ENCODE peak calls at places on chromosomes 16 and 17, in ten cellular contexts. H, W, N, A, L, Q, U, R, J and G are unnamed samples.

GRCh38 chr16:50684823-50685455 is 3.8 kb upstream of the SNX20 start:
- DNase-seq in R (no peak), H (no peak), U (no peak), A (no peak), J (no peak), N (no peak), W (no peak), Q (peak; percentile 54), L (no peak), G (no peak)

GRCh38 chr16:53775821-53776431 is 72.0 kb downstream of the FTO start:
- DNase-seq in Q (no peak), A (no peak), J (peak; percentile 85), N (peak; percentile 49), H (peak; percentile 69), W (no peak), U (no peak), L (peak; percentile 96), R (peak; percentile 8), G (no peak)

GRCh38 chr17:57422574-57423164 is 166.3 kb downstream of the MSI2 start:
- DNase-seq in R (no peak), N (no peak), Q (no peak), J (no peak), L (peak; percentile 78), A (no peak), W (no peak), H (no peak), U (no peak), G (no peak)

GRCh38 chr16:14301150-14302030 is 230.3 kb downstream of the MRTFB start:
- DNase-seq in U (peak; percentile 53), N (peak; percentile 43), W (peak; percentile 50), J (peak; percentile 7), R (peak; percentile 39), L (no peak), A (no peak), Q (no peak), H (peak; percentile 82), G (peak; percentile 44)

GRCh38 chr16:57462978-57463362 is 491 bp downstream of the POLR2C start:
- DNase-seq in W (no peak), L (no peak), A (no peak), Q (peak; percentile 26), R (no peak), J (no peak), H (no peak), U (no peak), N (no peak), G (no peak)

GRCh38 chr17:42530952-42531454 is 5.0 kb upstream of the NAGLU start:
- DNase-seq in H (no peak), L (no peak), R (peak; percentile 80), Q (no peak), J (no peak), N (peak; percentile 13), A (no peak), W (no peak), U (no peak), G (no peak)

GRCh38 chr16:84785843-84786538 is 33.8 kb upstream of the CRISPLD2 start:
- DNase-seq in H (no peak), U (no peak), W (no peak), Q (no peak), A (no peak), L (peak; percentile 59), R (peak; percentile 73), J (no peak), N (peak; percentile 83), G (no peak)

GRCh38 chr17:41382396-41382795 is 290 bp upstream of the KRT34 start:
- DNase-seq in U (no peak), R (no peak), N (no peak), A (no peak), H (no peak), Q (no peak), J (no peak), W (no peak), L (peak; percentile 83), G (no peak)

GRCh38 chr17:20935740-20936139 is 107.1 kb downstream of the USP22 start:
- DNase-seq in R (no peak), L (peak; percentile 90), U (no peak), J (peak; percentile 41), N (no peak), H (no peak), A (no peak), Q (no peak), W (no peak), G (no peak)

GRCh38 chr16:27446721-27447120 is 44.7 kb downstream of the IL21R start:
- DNase-seq in H (no peak), A (no peak), J (no peak), N (no peak), R (no peak), L (no peak), Q (peak; percentile 84), U (no peak), W (no peak), G (no peak)

GRCh38 chr17:3905017-3905486 is 11.2 kb downstream of the P2RX1 start:
- DNase-seq in R (no peak), A (no peak), L (no peak), U (no peak), H (no peak), N (no peak), Q (no peak), W (no peak), J (no peak), G (no peak)

GRCh38 chr17:43405861-43406260 is 7.1 kb downstream of the ARL4D start:
- DNase-seq in W (no peak), L (no peak), Q (no peak), H (no peak), N (no peak), A (no peak), J (no peak), R (no peak), U (no peak), G (no peak)

GRCh38 chr16:35724551-35724950 is 2265.1 kb downstream of the TP53TG3F start:
- DNase-seq in N (no peak), J (no peak), W (no peak), U (no peak), R (no peak), A (no peak), Q (no peak), L (no peak), H (no peak), G (no peak)

GRCh38 chr17:66842959-66843358 is 8.0 kb downstream of the CACNG5 start:
- DNase-seq in H (no peak), L (no peak), J (no peak), N (no peak), A (no peak), U (no peak), W (no peak), R (no peak), Q (no peak), G (no peak)

GRCh38 chr16:12600536-12601256 is 203.0 kb downstream of the CPPED1 start:
- DNase-seq in N (no peak), L (no peak), R (no peak), U (no peak), J (no peak), Q (no peak), H (no peak), A (no peak), W (no peak), G (no peak)

GRCh38 chr16:86949630-86950029 is 367.6 kb downstream of the C16orf95 start:
- DNase-seq in Q (no peak), R (no peak), N (no peak), W (no peak), J (no peak), U (no peak), H (no peak), L (no peak), A (no peak), G (no peak)

GRCh38 chr17:27762527-27763305 is 37.6 kb downstream of the NOS2 start:
- DNase-seq in L (peak; percentile 49), R (no peak), A (peak; percentile 13), U (no peak), W (peak; percentile 59), H (peak; percentile 73), J (no peak), N (no peak), Q (peak; percentile 38), G (no peak)

GRCh38 chr17:49596613-49597244 is 21.1 kb downstream of the NXPH3 start:
- DNase-seq in L (no peak), J (no peak), H (no peak), N (no peak), Q (no peak), U (no peak), R (no peak), A (no peak), W (no peak), G (no peak)

GRCh38 chr17:62052765-62053338 is 12.2 kb downstream of the MED13 start:
- DNase-seq in N (no peak), J (no peak), H (no peak), W (no peak), A (no peak), Q (no peak), L (no peak), R (no peak), U (no peak), G (no peak)

GRCh38 chr16:11901091-11901490 is 14.7 kb downstream of the GSPT1 start:
- DNase-seq in L (peak; percentile 15), Q (no peak), N (no peak), A (no peak), J (no peak), R (no peak), H (no peak), W (no peak), U (no peak), G (no peak)

GRCh38 chr16:14344292-14344691 is 273.2 kb downstream of the MRTFB start:
- DNase-seq in W (no peak), U (no peak), N (no peak), L (no peak), H (no peak), Q (no peak), J (no peak), A (no peak), R (no peak), G (peak; percentile 30)

GRCh38 chr17:57955183-57955952 is at the start of gene CUEDC1:
- DNase-seq in L (peak; percentile 50), A (peak; percentile 67), Q (peak; percentile 65), U (peak; percentile 69), N (peak; percentile 55), J (peak; percentile 19), W (peak; percentile 74), H (peak; percentile 76), R (peak; percentile 54), G (peak; percentile 79)

GRCh38 chr17:74080936-74081335 is 122.5 kb upstream of the RPL38 start:
- DNase-seq in L (no peak), Q (no peak), A (no peak), J (no peak), W (no peak), H (no peak), N (no peak), R (no peak), U (no peak), G (no peak)

GRCh38 chr16:87538594-87538993 is 45.8 kb upstream of the ZCCHC14 start:
- DNase-seq in H (no peak), R (no peak), Q (no peak), L (peak; percentile 23), U (no peak), A (no peak), W (no peak), N (no peak), J (no peak), G (no peak)

GRCh38 chr17:82230627-82231311 is 1.9 kb downstream of the SLC16A3 start:
- DNase-seq in A (peak; percentile 63), W (peak; percentile 79), U (peak; percentile 76), H (peak; percentile 90), N (no peak), J (peak; percentile 35), R (peak; percentile 50), Q (peak; percentile 76), L (peak; percentile 89), G (peak; percentile 92)

GRCh38 chr17:13931111-13931526 is 138.2 kb upstream of the COX10 start:
- DNase-seq in R (no peak), A (no peak), W (no peak), J (no peak), N (no peak), U (peak; percentile 11), Q (no peak), H (peak; percentile 86), L (peak; percentile 60), G (no peak)

GRCh38 chr16:57023541-57024249 is 34.3 kb downstream of the NLRC5 start:
- DNase-seq in Q (peak; percentile 42), R (no peak), J (no peak), H (no peak), L (no peak), U (no peak), N (no peak), A (no peak), W (no peak), G (no peak)

GRCh38 chr16:50467943-50468748 is 80.0 kb upstream of the NKD1 start:
- DNase-seq in Q (no peak), J (no peak), L (no peak), W (peak; percentile 76), H (no peak), N (peak; percentile 52), U (peak; percentile 55), R (peak; percentile 79), A (peak; percentile 19), G (peak; percentile 81)